ENCODE peak calls at places on chromosomes 16 and 17, in four cellular contexts. One of them, this sample, is unnamed.

GRCh38 chr16:87675111-87675510 is 72.8 kb downstream of the JPH3 start:
- DNase-seq in naive thymus-derived CD4-positive, alpha-beta T cell: no peak
- DNase-seq in HTR-8/SVneo: no peak
- DNase-seq in T-helper 17 cell: no peak
- DNase-seq in this sample: peak; percentile 20

GRCh38 chr17:28433696-28434095 is 27.7 kb upstream of the SLC46A1 start:
- DNase-seq in T-helper 17 cell: no peak
- DNase-seq in naive thymus-derived CD4-positive, alpha-beta T cell: no peak
- DNase-seq in HTR-8/SVneo: no peak
- DNase-seq in this sample: no peak

GRCh38 chr16:77171750-77172635 is 19.0 kb upstream of the MON1B start:
- DNase-seq in HTR-8/SVneo: peak; percentile 60
- DNase-seq in T-helper 17 cell: no peak
- DNase-seq in naive thymus-derived CD4-positive, alpha-beta T cell: peak; percentile 40
- DNase-seq in this sample: peak; percentile 65

GRCh38 chr16:80046848-80047247 is 446.3 kb upstream of the MAF start:
- DNase-seq in naive thymus-derived CD4-positive, alpha-beta T cell: no peak
- DNase-seq in T-helper 17 cell: no peak
- DNase-seq in HTR-8/SVneo: no peak
- DNase-seq in this sample: no peak

GRCh38 chr16:57569306-57569946 is 27.0 kb downstream of the ADGRG5 start:
- DNase-seq in naive thymus-derived CD4-positive, alpha-beta T cell: no peak
- DNase-seq in T-helper 17 cell: no peak
- DNase-seq in HTR-8/SVneo: no peak
- DNase-seq in this sample: no peak

GRCh38 chr16:3713587-3714242 is 3.6 kb downstream of the TRAP1 start:
- DNase-seq in HTR-8/SVneo: no peak
- DNase-seq in T-helper 17 cell: no peak
- DNase-seq in naive thymus-derived CD4-positive, alpha-beta T cell: no peak
- DNase-seq in this sample: no peak

GRCh38 chr16:4801962-4802658 is at the start of gene ROGDI:
- DNase-seq in T-helper 17 cell: peak; percentile 87
- DNase-seq in naive thymus-derived CD4-positive, alpha-beta T cell: peak; percentile 88
- DNase-seq in HTR-8/SVneo: peak; percentile 65
- DNase-seq in this sample: peak; percentile 78

GRCh38 chr16:55809851-55810250 is 23.0 kb downstream of the CES1 start:
- DNase-seq in naive thymus-derived CD4-positive, alpha-beta T cell: no peak
- DNase-seq in T-helper 17 cell: no peak
- DNase-seq in HTR-8/SVneo: no peak
- DNase-seq in this sample: no peak

GRCh38 chr16:68035227-68035626 is 12.1 kb downstream of the DUS2 start:
- DNase-seq in HTR-8/SVneo: no peak
- DNase-seq in T-helper 17 cell: no peak
- DNase-seq in naive thymus-derived CD4-positive, alpha-beta T cell: no peak
- DNase-seq in this sample: no peak

GRCh38 chr17:49456172-49456965 is 38.7 kb upstream of the NGFR start:
- DNase-seq in HTR-8/SVneo: peak; percentile 67
- DNase-seq in naive thymus-derived CD4-positive, alpha-beta T cell: no peak
- DNase-seq in T-helper 17 cell: no peak
- DNase-seq in this sample: no peak

GRCh38 chr16:47308601-47309000 is 152.3 kb downstream of the ITFG1 start:
- DNase-seq in HTR-8/SVneo: no peak
- DNase-seq in naive thymus-derived CD4-positive, alpha-beta T cell: no peak
- DNase-seq in T-helper 17 cell: no peak
- DNase-seq in this sample: no peak

GRCh38 chr17:79951361-79952264 is 84.1 kb downstream of the TBC1D16 start:
- DNase-seq in HTR-8/SVneo: no peak
- DNase-seq in T-helper 17 cell: no peak
- DNase-seq in naive thymus-derived CD4-positive, alpha-beta T cell: no peak
- DNase-seq in this sample: no peak

GRCh38 chr16:79054593-79054992 is 545.9 kb downstream of the MAF start:
- DNase-seq in HTR-8/SVneo: no peak
- DNase-seq in T-helper 17 cell: no peak
- DNase-seq in naive thymus-derived CD4-positive, alpha-beta T cell: no peak
- DNase-seq in this sample: no peak

GRCh38 chr17:61403846-61404701 is 4.4 kb downstream of the TBX2 start:
- DNase-seq in HTR-8/SVneo: no peak
- DNase-seq in T-helper 17 cell: no peak
- DNase-seq in naive thymus-derived CD4-positive, alpha-beta T cell: peak; percentile 6
- DNase-seq in this sample: no peak

This sample was measured in NCI-H2227 treated with DMSO at 0.1 percent for 48 hours.